ENCODE peak calls at places on chromosomes 13 and 19, in eight cellular contexts. E, B, D, N, F, H, I and G are unnamed samples.

GRCh38 chr19:13022859-13023636 is 27.8 kb downstream of the NFIX start:
- DNase-seq in E (peak), B (peak), D (peak), N (peak), F (peak), H (peak), I (no peak), G (peak)

GRCh38 chr19:18122424-18122823 is 24.8 kb downstream of the MAST3 start:
- DNase-seq in E (no peak), B (no peak), D (no peak), N (no peak), F (no peak), H (no peak), I (no peak), G (no peak)

GRCh38 chr13:24497742-24498141 is 14.8 kb downstream of the PARP4 start:
- DNase-seq in E (no peak), B (no peak), D (no peak), N (no peak), F (no peak), H (no peak), I (no peak), G (no peak)

GRCh38 chr13:67588607-67589006 is 358.5 kb upstream of the PCDH9 start:
- DNase-seq in E (no peak), B (no peak), D (no peak), N (no peak), F (no peak), H (peak), I (no peak), G (no peak)

GRCh38 chr19:46919324-46919723 is 58.5 kb downstream of the ARHGAP35 start:
- DNase-seq in E (peak), B (no peak), D (no peak), N (no peak), F (no peak), H (no peak), I (no peak), G (no peak)

GRCh38 chr13:108463365-108463764 is 166.0 kb upstream of the MYO16 start:
- DNase-seq in E (peak), B (no peak), D (peak), N (no peak), F (peak), H (no peak), I (no peak), G (no peak)

GRCh38 chr13:73082471-73082870 is 23.7 kb downstream of the KLF5 start:
- DNase-seq in E (no peak), B (no peak), D (no peak), N (no peak), F (no peak), H (no peak), I (no peak), G (no peak)

GRCh38 chr13:89755729-89756492 is 1591.6 kb upstream of the MIR17HG start:
- DNase-seq in E (no peak), B (no peak), D (no peak), N (no peak), F (no peak), H (no peak), I (no peak), G (no peak)

GRCh38 chr19:2319551-2319950 is 8.8 kb downstream of the LSM7 start:
- DNase-seq in E (no peak), B (no peak), D (no peak), N (no peak), F (no peak), H (no peak), I (no peak), G (no peak)

GRCh38 chr19:1510807-1511206 is 2.0 kb downstream of the ADAMTSL5 start:
- DNase-seq in E (no peak), B (no peak), D (no peak), N (no peak), F (no peak), H (no peak), I (no peak), G (no peak)

GRCh38 chr19:51417107-51417806 is at the start of gene SIGLEC10:
- DNase-seq in E (no peak), B (no peak), D (no peak), N (peak), F (peak), H (peak), I (no peak), G (no peak)

GRCh38 chr19:49363265-49364082 is at the start of gene DKKL1:
- DNase-seq in E (peak), B (no peak), D (peak), N (peak), F (peak), H (peak), I (peak), G (peak)

GRCh38 chr19:51094696-51095279 is 12.1 kb upstream of the KLK14 start:
- DNase-seq in E (no peak), B (peak), D (peak), N (no peak), F (peak), H (peak), I (peak), G (peak)

GRCh38 chr13:66532146-66532545 is 698.0 kb downstream of the PCDH9 start:
- DNase-seq in E (peak), B (no peak), D (peak), N (no peak), F (peak), H (no peak), I (no peak), G (no peak)

GRCh38 chr13:44819245-44819644 is 170.0 kb downstream of the NUFIP1 start:
- DNase-seq in E (peak), B (peak), D (no peak), N (no peak), F (no peak), H (no peak), I (no peak), G (no peak)

GRCh38 chr13:110521946-110522345 is 39.6 kb downstream of the RAB20 start:
- DNase-seq in E (peak), B (no peak), D (no peak), N (no peak), F (no peak), H (no peak), I (no peak), G (no peak)

GRCh38 chr19:53880716-53881481 is 1.1 kb upstream of the PRKCG start:
- DNase-seq in E (no peak), B (no peak), D (no peak), N (no peak), F (no peak), H (no peak), I (no peak), G (no peak)

GRCh38 chr19:21603431-21604153 is 98.2 kb downstream of the ZNF429 start:
- DNase-seq in E (no peak), B (no peak), D (no peak), N (no peak), F (no peak), H (no peak), I (no peak), G (no peak)

GRCh38 chr13:27542220-27542619 is 78.1 kb downstream of the LNX2 start:
- DNase-seq in E (no peak), B (no peak), D (no peak), N (no peak), F (no peak), H (no peak), I (no peak), G (no peak)

GRCh38 chr19:42693760-42694350 is 46.4 kb downstream of the PSG3 start:
- DNase-seq in E (peak), B (no peak), D (peak), N (no peak), F (peak), H (peak), I (no peak), G (peak)

GRCh38 chr19:6744381-6745288 is 5.2 kb downstream of the TRIP10 start:
- DNase-seq in E (peak), B (no peak), D (peak), N (peak), F (peak), H (no peak), I (no peak), G (peak)

GRCh38 chr13:34011552-34012085 is 193.7 kb downstream of the RFC3 start:
- DNase-seq in E (no peak), B (peak), D (no peak), N (no peak), F (no peak), H (no peak), I (no peak), G (no peak)

GRCh38 chr13:113930711-113931637 is 42.9 kb downstream of the C13orf46 start:
- DNase-seq in E (no peak), B (no peak), D (no peak), N (no peak), F (no peak), H (peak), I (no peak), G (no peak)

GRCh38 chr19:16938211-16938610 is 49.4 kb downstream of the F2RL3 start:
- DNase-seq in E (no peak), B (no peak), D (no peak), N (no peak), F (no peak), H (no peak), I (no peak), G (peak)

GRCh38 chr19:18765224-18765623 is 25.9 kb downstream of the COMP start:
- DNase-seq in E (no peak), B (peak), D (no peak), N (no peak), F (no peak), H (no peak), I (no peak), G (no peak)

GRCh38 chr13:44050450-44051063 is 170.9 kb downstream of the LACC1 start:
- DNase-seq in E (peak), B (no peak), D (no peak), N (no peak), F (peak), H (no peak), I (no peak), G (peak)

GRCh38 chr19:42516771-42517170 is 11.5 kb downstream of the CEACAM1 start:
- DNase-seq in E (no peak), B (no peak), D (no peak), N (no peak), F (no peak), H (no peak), I (no peak), G (no peak)

GRCh38 chr13:111662451-111662850 is 342.0 kb downstream of the TEX29 start:
- DNase-seq in E (no peak), B (no peak), D (no peak), N (no peak), F (no peak), H (no peak), I (no peak), G (no peak)

GRCh38 chr19:31500540-31500830 is 151.2 kb upstream of the TSHZ3 start:
- DNase-seq in E (no peak), B (no peak), D (no peak), N (no peak), F (no peak), H (no peak), I (no peak), G (no peak)

GRCh38 chr19:1855828-1856255 is 7.5 kb downstream of the KLF16 start:
- DNase-seq in E (no peak), B (no peak), D (no peak), N (no peak), F (no peak), H (no peak), I (no peak), G (no peak)

GRCh38 chr13:50244913-50245574 is 229.8 kb downstream of the KCNRG start:
- DNase-seq in E (peak), B (no peak), D (peak), N (no peak), F (peak), H (no peak), I (no peak), G (no peak)